ENCODE peak calls at places on chromosomes 4 and X, in five cellular contexts. One of them, this sample, is unnamed.

GRCh38 chr4:142043509-142043908 is 407.1 kb downstream of the IL15 start:
- DNase-seq in MG63: no peak
- DNase-seq in IMR-90: peak; percentile 86
- DNase-seq in CD4-positive, alpha-beta memory T cell: no peak
- DNase-seq in Panc1: no peak
- DNase-seq in this sample: no peak

GRCh38 chr4:173092003-173092402 is 76.6 kb upstream of the GALNT7 start:
- DNase-seq in MG63: no peak
- DNase-seq in IMR-90: no peak
- DNase-seq in CD4-positive, alpha-beta memory T cell: no peak
- DNase-seq in Panc1: no peak
- DNase-seq in this sample: no peak

GRCh38 chr4:153151535-153152452 is 52.4 kb upstream of the TRIM2 start:
- DNase-seq in MG63: no peak
- DNase-seq in IMR-90: peak; percentile 28
- DNase-seq in CD4-positive, alpha-beta memory T cell: peak; percentile 17
- DNase-seq in Panc1: no peak
- DNase-seq in this sample: peak; percentile 41

GRCh38 chr4:24489870-24490269 is 94.5 kb downstream of the DHX15 start:
- DNase-seq in MG63: no peak
- DNase-seq in IMR-90: no peak
- DNase-seq in CD4-positive, alpha-beta memory T cell: no peak
- DNase-seq in Panc1: no peak
- DNase-seq in this sample: no peak

GRCh38 chrX:125288343-125288742 is 31.3 kb upstream of the TEX13C start:
- DNase-seq in MG63: no peak
- DNase-seq in IMR-90: no peak
- DNase-seq in CD4-positive, alpha-beta memory T cell: no peak
- DNase-seq in Panc1: no peak
- DNase-seq in this sample: no peak

GRCh38 chrX:123745511-123745910 is 12.7 kb upstream of the THOC2 start:
- DNase-seq in MG63: no peak
- DNase-seq in IMR-90: no peak
- DNase-seq in CD4-positive, alpha-beta memory T cell: no peak
- DNase-seq in Panc1: no peak
- DNase-seq in this sample: no peak

GRCh38 chr4:26365537-26366150 is 44.8 kb downstream of the RBPJ start:
- DNase-seq in MG63: no peak
- DNase-seq in IMR-90: no peak
- DNase-seq in CD4-positive, alpha-beta memory T cell: no peak
- DNase-seq in Panc1: no peak
- DNase-seq in this sample: no peak

GRCh38 chrX:41952102-41952501 is 28.7 kb upstream of the CASK start:
- DNase-seq in MG63: no peak
- DNase-seq in IMR-90: no peak
- DNase-seq in CD4-positive, alpha-beta memory T cell: no peak
- DNase-seq in Panc1: no peak
- DNase-seq in this sample: no peak

GRCh38 chrX:95505721-95506120 is 1178.9 kb upstream of the DIAPH2 start:
- DNase-seq in MG63: no peak
- DNase-seq in IMR-90: no peak
- DNase-seq in CD4-positive, alpha-beta memory T cell: no peak
- DNase-seq in Panc1: no peak
- DNase-seq in this sample: no peak

GRCh38 chr4:55215087-55215486 is 89.7 kb upstream of the KDR start:
- DNase-seq in MG63: no peak
- DNase-seq in IMR-90: no peak
- DNase-seq in CD4-positive, alpha-beta memory T cell: no peak
- DNase-seq in Panc1: no peak
- DNase-seq in this sample: no peak

GRCh38 chr4:93788712-93789111 is 39.8 kb upstream of the ATOH1 start:
- DNase-seq in MG63: no peak
- DNase-seq in IMR-90: peak; percentile 10
- DNase-seq in CD4-positive, alpha-beta memory T cell: no peak
- DNase-seq in Panc1: no peak
- DNase-seq in this sample: no peak

GRCh38 chrX:153984351-153985178 is 12.0 kb downstream of the TMEM187 start:
- DNase-seq in MG63: no peak
- DNase-seq in IMR-90: no peak
- DNase-seq in CD4-positive, alpha-beta memory T cell: no peak
- DNase-seq in Panc1: no peak
- DNase-seq in this sample: no peak

GRCh38 chrX:150465326-150465725 is 102.2 kb downstream of the MAMLD1 start:
- DNase-seq in MG63: no peak
- DNase-seq in IMR-90: no peak
- DNase-seq in CD4-positive, alpha-beta memory T cell: no peak
- DNase-seq in Panc1: no peak
- DNase-seq in this sample: no peak

GRCh38 chr4:55880652-55881280 is 27.3 kb downstream of the EXOC1 start:
- DNase-seq in MG63: no peak
- DNase-seq in IMR-90: no peak
- DNase-seq in CD4-positive, alpha-beta memory T cell: no peak
- DNase-seq in Panc1: no peak
- DNase-seq in this sample: no peak

GRCh38 chr4:156197216-156197615 is 243.6 kb upstream of the CTSO start:
- DNase-seq in MG63: no peak
- DNase-seq in IMR-90: no peak
- DNase-seq in CD4-positive, alpha-beta memory T cell: no peak
- DNase-seq in Panc1: no peak
- DNase-seq in this sample: no peak

GRCh38 chr4:31194823-31195222 is 474.7 kb downstream of the PCDH7 start:
- DNase-seq in MG63: no peak
- DNase-seq in IMR-90: no peak
- DNase-seq in CD4-positive, alpha-beta memory T cell: no peak
- DNase-seq in Panc1: no peak
- DNase-seq in this sample: no peak

DNA sequence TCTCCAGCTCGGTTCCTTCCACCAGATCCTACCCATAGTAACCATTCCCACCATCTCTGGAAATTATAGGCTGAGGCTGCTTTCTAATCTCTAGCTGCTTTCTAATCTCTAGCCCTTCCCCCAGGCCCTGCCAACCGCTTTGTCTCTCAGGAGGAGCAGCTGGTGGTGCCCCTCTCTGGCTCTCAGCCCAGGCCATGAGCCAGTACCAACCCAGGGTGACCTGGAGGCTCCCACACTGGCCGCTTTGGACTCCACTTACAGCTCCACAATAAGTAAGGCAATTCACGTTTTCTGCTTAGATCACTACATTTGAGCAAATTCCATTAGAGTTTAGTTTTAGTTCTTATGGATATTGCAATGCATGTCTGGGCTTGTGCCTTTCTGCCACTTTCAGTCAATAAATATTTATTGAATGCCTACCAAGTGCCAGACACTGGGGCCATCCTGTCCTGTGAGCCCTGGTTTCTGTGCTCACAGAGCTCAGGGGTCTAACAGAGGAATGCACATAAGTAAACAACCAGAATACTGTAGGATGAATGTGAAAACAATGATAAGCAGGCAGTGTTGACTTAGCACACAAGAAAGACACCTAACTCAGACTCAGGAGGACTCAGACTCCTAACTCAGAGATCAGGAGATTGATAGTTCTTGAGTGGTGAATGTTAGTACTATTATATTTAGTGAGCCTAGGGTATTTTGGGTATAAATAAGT is 38.9 kb downstream of the SMC1A start:
- DNase-seq in MG63: no peak
- DNase-seq in IMR-90: no peak
- DNase-seq in CD4-positive, alpha-beta memory T cell: no peak
- DNase-seq in Panc1: no peak
- DNase-seq in this sample: no peak
- H3K36me3 ChIP-seq in MG63: peaks cover 4% of the 10 kb centered on the region
- H3K36me3 ChIP-seq in IMR-90: peaks cover 40% of the 10 kb centered on the region
- H3K36me3 ChIP-seq in CD4-positive, alpha-beta memory T cell: peaks cover 45% of the 10 kb centered on the region
- H3K36me3 ChIP-seq in Panc1: peaks cover 12% of the 10 kb centered on the region
- H3K36me3 ChIP-seq in this sample: peaks cover 53% of the 10 kb centered on the region

GRCh38 chr4:8281519-8282133 is 12.1 kb downstream of the HTRA3 start:
- DNase-seq in MG63: peak; percentile 85
- DNase-seq in IMR-90: peak; percentile 74
- DNase-seq in CD4-positive, alpha-beta memory T cell: no peak
- DNase-seq in Panc1: no peak
- DNase-seq in this sample: no peak

GRCh38 chr4:8280876-8281440 is 11.4 kb downstream of the HTRA3 start:
- DNase-seq in MG63: no peak
- DNase-seq in IMR-90: no peak
- DNase-seq in CD4-positive, alpha-beta memory T cell: no peak
- DNase-seq in Panc1: no peak
- DNase-seq in this sample: no peak

GRCh38 chr4:8283161-8283560 is 13.6 kb downstream of the HTRA3 start:
- DNase-seq in MG63: no peak
- DNase-seq in IMR-90: no peak
- DNase-seq in CD4-positive, alpha-beta memory T cell: no peak
- DNase-seq in Panc1: no peak
- DNase-seq in this sample: no peak

GRCh38 chr4:8282742-8283141 is 13.2 kb downstream of the HTRA3 start:
- DNase-seq in MG63: no peak
- DNase-seq in IMR-90: no peak
- DNase-seq in CD4-positive, alpha-beta memory T cell: no peak
- DNase-seq in Panc1: no peak
- DNase-seq in this sample: no peak

DNA sequence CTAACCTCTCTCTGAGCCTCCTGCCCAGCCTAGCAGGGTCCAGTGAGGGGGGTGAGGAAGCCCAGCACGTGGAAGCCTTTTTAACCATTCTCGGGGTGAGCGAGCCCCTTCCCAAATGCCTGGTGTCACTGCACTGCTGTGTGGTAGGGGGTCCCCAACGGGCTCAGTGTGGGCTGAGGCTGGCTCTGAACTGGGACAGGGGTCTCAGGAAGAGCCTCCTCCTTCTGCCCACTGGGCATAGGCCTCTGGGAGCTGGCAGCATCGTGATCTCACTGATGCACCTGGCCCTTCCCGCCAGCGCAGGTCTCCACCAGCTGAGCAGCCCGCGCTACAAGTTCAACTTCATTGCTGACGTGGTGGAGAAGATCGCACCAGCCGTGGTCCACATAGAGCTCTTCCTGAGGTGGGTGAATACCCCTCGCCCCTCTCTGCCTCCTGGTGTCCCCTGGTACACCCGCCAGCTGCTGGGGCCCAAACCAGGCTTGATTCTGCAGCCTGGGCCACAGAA is 12.6 kb downstream of the HTRA3 start:
- DNase-seq in MG63: no peak
- DNase-seq in IMR-90: no peak
- DNase-seq in CD4-positive, alpha-beta memory T cell: no peak
- DNase-seq in Panc1: no peak
- DNase-seq in this sample: no peak
- H3K36me3 ChIP-seq in MG63: no peaks in the 10 kb centered on the region
- H3K36me3 ChIP-seq in IMR-90: no peaks in the 10 kb centered on the region
- H3K36me3 ChIP-seq in CD4-positive, alpha-beta memory T cell: no peaks in the 10 kb centered on the region
- H3K36me3 ChIP-seq in Panc1: no peaks in the 10 kb centered on the region
- H3K36me3 ChIP-seq in this sample: no peaks in the 10 kb centered on the region

GRCh38 chr4:13590766-13591165 is 36.8 kb downstream of the BOD1L1 start:
- DNase-seq in MG63: no peak
- DNase-seq in IMR-90: no peak
- DNase-seq in CD4-positive, alpha-beta memory T cell: no peak
- DNase-seq in Panc1: no peak
- DNase-seq in this sample: no peak
- H3K36me3 ChIP-seq in MG63: peaks cover 6% of the 10 kb centered on the region
- H3K36me3 ChIP-seq in IMR-90: peaks cover 24% of the 10 kb centered on the region
- H3K36me3 ChIP-seq in CD4-positive, alpha-beta memory T cell: peaks cover 50% of the 10 kb centered on the region
- H3K36me3 ChIP-seq in Panc1: peaks cover 6% of the 10 kb centered on the region
- H3K36me3 ChIP-seq in this sample: peaks cover 62% of the 10 kb centered on the region

DNA sequence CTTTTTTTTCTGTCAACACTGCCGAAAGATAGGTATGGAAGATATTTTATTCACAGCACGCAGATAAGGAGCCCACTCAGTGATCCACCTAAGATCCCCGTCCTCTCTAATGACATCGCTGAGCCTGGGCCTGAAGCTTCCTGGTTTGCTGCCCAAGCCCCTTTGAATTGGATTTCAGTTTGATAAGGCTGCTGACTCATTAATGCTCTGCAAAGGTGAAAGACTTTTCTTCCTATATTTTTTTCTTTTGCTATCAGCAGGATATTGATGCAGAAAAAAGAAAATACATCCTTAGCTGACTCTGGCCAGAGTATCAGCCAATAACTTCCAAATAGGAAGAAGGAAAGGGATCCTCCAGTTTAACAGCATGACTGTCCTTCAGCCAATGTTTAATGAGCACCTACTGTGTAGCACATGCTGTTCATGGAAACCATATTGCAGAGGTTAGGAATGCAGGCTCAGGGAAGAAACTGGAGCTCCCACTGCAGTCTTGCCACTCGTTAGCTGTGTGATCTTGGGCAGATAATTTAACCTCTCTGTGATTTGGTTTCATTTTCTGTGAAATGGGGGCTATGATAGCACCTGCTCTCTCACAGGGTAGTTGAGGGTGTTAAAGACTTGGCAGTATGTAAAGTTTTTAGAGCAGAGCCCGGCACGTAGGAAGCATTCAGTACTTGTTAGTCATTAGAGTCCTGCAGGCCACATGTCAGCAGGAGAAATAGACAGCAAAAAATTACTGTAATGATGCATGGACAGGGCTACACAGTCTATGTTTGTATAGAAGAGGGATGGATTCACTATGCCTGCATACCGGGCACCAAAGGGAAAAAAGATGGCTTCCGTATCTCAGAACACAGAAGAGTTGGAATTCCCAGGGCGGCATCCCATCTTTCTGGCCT is 39.3 kb downstream of the EVC start:
- DNase-seq in MG63: no peak
- DNase-seq in IMR-90: peak; percentile 84
- DNase-seq in CD4-positive, alpha-beta memory T cell: no peak
- DNase-seq in Panc1: no peak
- DNase-seq in this sample: no peak
- H3K36me3 ChIP-seq in MG63: no peaks in the 10 kb centered on the region
- H3K36me3 ChIP-seq in IMR-90: peaks cover 50% of the 10 kb centered on the region
- H3K36me3 ChIP-seq in CD4-positive, alpha-beta memory T cell: no peaks in the 10 kb centered on the region
- H3K36me3 ChIP-seq in Panc1: no peaks in the 10 kb centered on the region
- H3K36me3 ChIP-seq in this sample: no peaks in the 10 kb centered on the region

GRCh38 chr4:124414641-124415040 is 297.9 kb downstream of the ANKRD50 start:
- DNase-seq in MG63: no peak
- DNase-seq in IMR-90: peak; percentile 70
- DNase-seq in CD4-positive, alpha-beta memory T cell: no peak
- DNase-seq in Panc1: no peak
- DNase-seq in this sample: no peak
- H3K36me3 ChIP-seq in MG63: no peaks in the 10 kb centered on the region
- H3K36me3 ChIP-seq in IMR-90: no peaks in the 10 kb centered on the region
- H3K36me3 ChIP-seq in CD4-positive, alpha-beta memory T cell: no peaks in the 10 kb centered on the region
- H3K36me3 ChIP-seq in Panc1: no peaks in the 10 kb centered on the region
- H3K36me3 ChIP-seq in this sample: no peaks in the 10 kb centered on the region

DNA sequence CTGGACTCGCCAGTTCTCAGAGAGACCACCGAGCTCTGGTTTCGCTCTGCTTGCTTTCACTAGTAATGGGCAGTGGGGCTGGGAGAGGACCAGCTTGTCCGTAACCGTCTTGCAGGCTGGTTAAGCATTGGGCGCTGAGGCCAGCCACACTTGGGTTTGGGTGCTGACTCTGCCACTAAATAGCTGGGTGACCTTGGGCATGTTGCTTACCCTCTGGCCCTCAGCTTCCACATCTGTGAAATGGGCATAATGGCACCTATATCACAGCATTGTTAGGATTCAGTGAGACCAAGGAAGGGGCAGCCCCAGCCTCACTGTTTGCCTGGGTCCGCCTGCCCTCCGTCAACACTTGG is 43.5 kb downstream of the EVC start:
- DNase-seq in MG63: no peak
- DNase-seq in IMR-90: no peak
- DNase-seq in CD4-positive, alpha-beta memory T cell: no peak
- DNase-seq in Panc1: no peak
- DNase-seq in this sample: no peak
- H3K36me3 ChIP-seq in MG63: no peaks in the 10 kb centered on the region
- H3K36me3 ChIP-seq in IMR-90: peaks cover 64% of the 10 kb centered on the region
- H3K36me3 ChIP-seq in CD4-positive, alpha-beta memory T cell: no peaks in the 10 kb centered on the region
- H3K36me3 ChIP-seq in Panc1: no peaks in the 10 kb centered on the region
- H3K36me3 ChIP-seq in this sample: no peaks in the 10 kb centered on the region

This sample was measured in effector memory CD4-positive, alpha-beta T cell.